ENCODE peak calls at places on chromosome 10, in four cellular contexts. J, C, U and D are unnamed samples.

GRCh38 chr10:30827531-30828120 is 198.1 kb upstream of the LYZL2 start:
- DNase-seq in J (no peak), C (peak), U (no peak), D (peak)

GRCh38 chr10:60649485-60650271 is 128.6 kb upstream of the CDK1 start:
- DNase-seq in U (no peak), C (peak), J (no peak), D (no peak)

GRCh38 chr10:317219-317868 is 182.1 kb downstream of the ZMYND11 start:
- DNase-seq in J (no peak), C (no peak), U (no peak), D (peak)

GRCh38 chr10:116760919-116761318 is 18.6 kb upstream of the HSPA12A start:
- DNase-seq in J (no peak), C (no peak), U (no peak), D (no peak)

GRCh38 chr10:123537188-123537961 is 128.8 kb upstream of the GPR26 start:
- DNase-seq in U (no peak), J (no peak), C (no peak), D (no peak)

GRCh38 chr10:74153123-74153522 is 2.1 kb downstream of the ADK start:
- DNase-seq in C (no peak), U (no peak), J (no peak), D (peak)

GRCh38 chr10:119045561-119045960 is 16.0 kb downstream of the NANOS1 start:
- DNase-seq in U (no peak), J (no peak), C (no peak), D (no peak)

GRCh38 chr10:123578721-123579120 is 87.4 kb upstream of the GPR26 start:
- DNase-seq in J (no peak), U (no peak), C (no peak), D (no peak)

GRCh38 chr10:33927347-33927746 is 592.9 kb upstream of the NRP1 start:
- DNase-seq in J (no peak), C (no peak), U (no peak), D (peak)

GRCh38 chr10:19891429-19891828 is 75.2 kb downstream of the PLXDC2 start:
- DNase-seq in C (no peak), U (no peak), J (no peak), D (no peak)

GRCh38 chr10:103500481-103500880 is 7.0 kb downstream of the NEURL1 start:
- DNase-seq in J (no peak), C (no peak), U (no peak), D (no peak)

GRCh38 chr10:12332572-12333381 is 16.6 kb upstream of the CAMK1D start:
- DNase-seq in J (no peak), C (no peak), U (no peak), D (peak)

GRCh38 chr10:13709931-13710690 is 123.3 kb downstream of the PRPF18 start:
- DNase-seq in U (no peak), C (no peak), J (no peak), D (no peak)

GRCh38 chr10:3895045-3895609 is 110.1 kb upstream of the KLF6 start:
- DNase-seq in U (no peak), J (no peak), C (no peak), D (peak)

GRCh38 chr10:63766766-63767505 is 245.7 kb downstream of the REEP3 start:
- DNase-seq in C (no peak), U (no peak), J (no peak), D (peak)

GRCh38 chr10:133087679-133088523 is at the start of gene ADGRA1:
- DNase-seq in J (no peak), C (peak), U (no peak), D (no peak)

GRCh38 chr10:76324283-76324682 is 892.9 kb downstream of the LRMDA start:
- DNase-seq in U (peak), J (no peak), C (peak), D (no peak)

GRCh38 chr10:60739581-60739980 is 38.7 kb upstream of the CDK1 start:
- DNase-seq in C (no peak), J (no peak), U (no peak), D (peak)

GRCh38 chr10:110845756-110846620 is 25.7 kb upstream of the PDCD4 start:
- DNase-seq in J (no peak), U (no peak), C (peak), D (no peak)

GRCh38 chr10:98472171-98472570 is 25.4 kb upstream of the HPS1 start:
- DNase-seq in J (no peak), U (no peak), C (no peak), D (no peak)

GRCh38 chr10:96642973-96643372 is 56.2 kb upstream of the TM9SF3 start:
- DNase-seq in U (peak), J (peak), C (peak), D (peak)
- TF ChIP-seq CTCF in U (peak), J (peak), C (peak), D (peak)

DNA sequence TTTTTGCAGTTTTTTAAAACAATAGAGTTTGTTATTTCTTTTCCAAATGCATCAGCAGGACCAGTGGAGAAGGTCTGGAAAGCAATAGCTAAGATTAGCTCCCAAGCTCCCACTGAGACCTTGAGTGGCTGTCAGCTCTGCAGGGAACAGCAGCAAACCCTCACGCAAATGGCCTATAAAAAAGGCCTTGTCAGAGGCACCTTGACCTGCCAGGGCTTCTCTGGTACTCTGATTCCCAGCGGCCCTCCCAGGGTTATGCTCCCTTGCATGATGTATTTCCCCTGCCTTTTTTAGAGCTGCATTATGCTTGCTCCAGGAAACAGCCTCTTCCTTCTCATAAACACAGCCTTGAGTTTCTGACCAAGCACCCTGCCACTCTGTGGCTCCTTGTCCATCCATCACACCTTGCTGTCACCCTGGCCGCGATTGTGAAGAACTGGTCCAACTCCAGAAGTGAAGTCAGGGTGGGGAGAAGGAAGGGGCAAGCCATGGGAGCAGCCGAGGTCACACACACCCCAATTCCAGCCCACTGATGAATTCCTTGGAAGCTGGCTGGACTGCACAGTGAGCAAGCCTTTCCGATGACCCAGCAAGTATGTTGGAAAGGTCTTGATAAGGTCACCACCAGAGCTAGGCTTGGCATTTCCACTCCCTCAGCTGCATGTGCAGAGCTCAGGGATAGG is 35.3 kb upstream of the NKX2-3 start:
- DNase-seq in J (no peak), C (no peak), U (no peak), D (no peak)
- H3K4me3 ChIP-seq in J (no peak), C (no peak), U (no peak), D (no peak)

DNA sequence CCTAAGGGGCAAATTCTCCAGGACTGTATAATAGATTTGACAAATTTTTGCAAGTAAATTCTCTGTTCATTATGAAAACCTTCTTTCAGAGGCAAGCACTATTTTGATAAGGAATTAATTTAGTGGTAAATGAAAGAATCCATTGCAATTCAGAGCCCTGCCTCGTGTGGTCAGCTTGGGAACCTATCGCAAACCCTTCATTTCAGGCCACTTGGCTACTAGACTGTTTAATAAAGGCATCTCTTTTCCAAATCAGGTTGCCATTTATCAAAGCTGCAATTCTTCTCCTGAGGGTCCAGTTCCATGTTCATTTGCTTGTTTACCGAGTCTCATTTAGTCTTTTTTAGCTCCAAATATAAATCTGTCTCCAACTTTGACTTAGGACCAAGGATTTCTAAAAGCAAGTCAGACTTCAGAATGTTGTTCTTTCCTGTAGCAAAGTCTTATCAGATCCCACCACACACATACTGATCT is 28.4 kb downstream of the PPP1R3C start:
- DNase-seq in J (no peak), C (no peak), U (no peak), D (peak)
- TF ChIP-seq CTCF in J (no peak), C (no peak), U (no peak), D (peak)

GRCh38 chr10:15601819-15602218 is 117.9 kb downstream of the ITGA8 start:
- DNase-seq in C (no peak), J (no peak), U (no peak), D (no peak)

GRCh38 chr10:15603446-15604011 is 116.2 kb downstream of the ITGA8 start:
- DNase-seq in J (no peak), C (no peak), U (no peak), D (no peak)

GRCh38 chr10:15609291-15609690 is 110.4 kb downstream of the ITGA8 start:
- DNase-seq in U (no peak), J (no peak), C (no peak), D (no peak)

DNA sequence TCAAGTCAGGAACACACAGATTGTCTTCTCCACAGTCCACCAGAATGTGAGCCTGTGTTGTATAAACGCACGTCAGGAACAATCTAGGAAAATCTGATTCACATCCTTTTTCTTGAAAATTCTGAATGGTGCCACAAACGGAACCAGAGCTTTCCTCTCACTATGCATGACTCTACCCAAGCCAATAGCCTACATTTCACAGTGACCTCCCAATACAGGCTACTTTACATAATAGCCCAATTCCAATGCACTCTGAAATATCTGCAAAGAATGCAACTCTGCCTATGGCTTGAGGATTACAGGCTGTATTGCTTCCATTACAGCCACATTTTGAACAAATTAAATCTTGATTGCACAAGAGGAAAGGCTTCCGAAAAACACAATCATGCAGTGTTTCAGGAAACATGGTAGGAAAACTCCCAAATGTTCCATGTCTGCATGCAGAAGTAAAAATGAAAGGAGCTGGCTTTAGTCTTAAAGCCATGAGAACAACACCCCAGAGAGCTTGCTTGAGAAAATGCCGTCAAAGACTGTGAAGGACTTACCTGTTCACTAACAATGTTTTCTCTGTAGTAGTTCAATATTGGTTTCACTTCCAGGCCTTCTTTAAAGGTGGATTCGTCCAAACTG is 113.9 kb downstream of the ITGA8 start:
- DNase-seq in U (no peak), C (no peak), J (no peak), D (no peak)
- H3K4me3 ChIP-seq in U (no peak), C (no peak), J (no peak), D (no peak)

GRCh38 chr10:131902211-131902610 is 1.4 kb downstream of the PPP2R2D start:
- DNase-seq in C (no peak), U (no peak), J (no peak), D (no peak)
- TF ChIP-seq CTCF in C (no peak), U (no peak), J (no peak), D (no peak)

DNA sequence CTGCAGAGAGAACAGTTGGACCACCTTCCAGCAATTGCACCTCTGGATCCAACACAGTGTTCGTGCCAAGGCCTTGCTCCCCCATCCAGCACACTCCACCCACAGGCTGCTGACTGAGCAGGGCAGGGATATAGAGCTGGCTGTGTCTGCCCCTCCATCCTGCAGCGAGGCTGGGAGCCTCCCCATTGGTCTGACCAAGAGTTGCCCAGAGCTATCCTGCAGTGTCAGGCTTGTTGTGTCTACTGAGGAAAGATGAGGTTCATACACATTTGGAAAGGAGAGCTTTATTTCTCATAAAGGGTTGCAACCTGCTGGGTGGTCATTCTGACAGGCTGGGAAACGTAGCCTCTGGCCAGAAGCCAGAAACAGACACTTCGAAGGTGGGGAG is 27.1 kb downstream of the PRF1 start:
- DNase-seq in C (no peak), J (no peak), U (no peak), D (peak)
- H3K4me3 ChIP-seq in C (no peak), J (no peak), U (no peak), D (no peak)

GRCh38 chr10:115093776-115094361 is 704 bp downstream of the ATRNL1 start:
- DNase-seq in C (peak), U (peak), J (no peak), D (peak)
- TF ChIP-seq CTCF in C (peak), U (no peak), J (no peak), D (peak)

GRCh38 chr10:129955591-129956284 is 8.3 kb downstream of the EBF3 start:
- DNase-seq in U (no peak), C (peak), J (no peak), D (peak)
- H3K4me3 ChIP-seq in U (peak), C (no peak), J (no peak), D (no peak)